ENCODE peak calls at places on chromosome 15, in ten cellular contexts. G, H, P, W, N, S, R, K, U and L are unnamed samples.
A peak's percentile ranks its signal among the peaks of the same experiment; 100 is the strongest.

GRCh38 chr15:48695088-48695834 is 49.8 kb upstream of the FBN1 start:
- DNase-seq in N (no peak), H (peak; percentile 86), W (no peak), S (no peak), U (peak; percentile 78), R (peak; percentile 33), P (no peak), K (peak; percentile 56), G (peak; percentile 85), L (no peak)

GRCh38 chr15:48177383-48177874 is 666 bp downstream of the MYEF2 start:
- DNase-seq in W (peak; percentile 31), K (no peak), R (peak; percentile 18), N (no peak), U (peak; percentile 30), G (no peak), P (no peak), S (no peak), H (peak; percentile 66), L (peak; percentile 16)

GRCh38 chr15:94348084-94348483 is 116.7 kb downstream of the MCTP2 start:
- DNase-seq in P (no peak), G (no peak), U (no peak), K (no peak), W (no peak), H (no peak), R (no peak), N (no peak), S (no peak), L (no peak)

GRCh38 chr15:58441376-58442070 is 9.7 kb downstream of the LIPC start:
- DNase-seq in R (no peak), U (peak; percentile 70), N (no peak), K (peak; percentile 79), W (no peak), G (peak; percentile 54), H (peak; percentile 69), S (peak; percentile 79), P (no peak), L (peak; percentile 92)

GRCh38 chr15:73679964-73680363 is 4.2 kb upstream of the CD276 start:
- DNase-seq in R (no peak), S (peak; percentile 65), K (no peak), H (no peak), G (no peak), W (no peak), P (no peak), N (no peak), U (no peak), L (no peak)

GRCh38 chr15:55774113-55774970 is 31.4 kb upstream of the PRTG start:
- DNase-seq in K (peak; percentile 55), U (peak; percentile 40), P (peak; percentile 70), G (no peak), W (peak; percentile 2), S (no peak), R (no peak), H (peak; percentile 54), N (no peak), L (no peak)

GRCh38 chr15:69289312-69290146 is 9.2 kb upstream of the PAQR5 start:
- DNase-seq in P (peak; percentile 59), G (no peak), K (no peak), R (no peak), W (no peak), S (no peak), U (no peak), N (no peak), H (no peak), L (no peak)

GRCh38 chr15:34725565-34725964 is 29.2 kb downstream of the GJD2 start:
- DNase-seq in H (no peak), N (no peak), S (no peak), R (no peak), U (no peak), K (no peak), W (no peak), P (no peak), G (no peak), L (no peak)

GRCh38 chr15:25790003-25790660 is 73.0 kb downstream of the ATP10A start:
- DNase-seq in R (no peak), G (peak; percentile 74), W (no peak), S (peak; percentile 94), H (peak; percentile 25), P (peak; percentile 70), U (peak; percentile 81), N (peak; percentile 89), K (peak; percentile 71), L (peak; percentile 72)

GRCh38 chr15:42275780-42276395 is 2.7 kb upstream of the TMEM87A start:
- DNase-seq in R (no peak), K (no peak), N (no peak), H (no peak), G (no peak), W (no peak), S (no peak), U (peak; percentile 3), P (no peak), L (no peak)

GRCh38 chr15:58292761-58293175 is 139.0 kb upstream of the LIPC start:
- DNase-seq in S (no peak), W (no peak), U (peak; percentile 10), P (no peak), R (no peak), H (peak; percentile 42), G (no peak), K (no peak), N (no peak), L (no peak)

GRCh38 chr15:31459011-31459748 is 132.5 kb downstream of the KLF13 start:
- DNase-seq in K (peak; percentile 7), H (peak; percentile 69), P (no peak), R (no peak), G (no peak), S (peak; percentile 66), U (no peak), W (no peak), N (no peak), L (no peak)

GRCh38 chr15:82648257-82649103 is 1.3 kb upstream of the CPEB1 start:
- DNase-seq in N (no peak), W (no peak), P (peak; percentile 87), K (no peak), R (no peak), H (no peak), S (no peak), G (no peak), U (peak; percentile 14), L (no peak)

GRCh38 chr15:69843927-69844326 is 253.8 kb downstream of the TLE3 start:
- DNase-seq in N (no peak), K (no peak), P (no peak), S (no peak), W (no peak), G (no peak), R (no peak), U (no peak), H (no peak), L (no peak)

GRCh38 chr15:98217356-98217755 is 256.9 kb downstream of the ARRDC4 start:
- DNase-seq in P (no peak), G (no peak), N (no peak), U (no peak), R (no peak), K (no peak), W (no peak), S (no peak), H (no peak), L (no peak)

GRCh38 chr15:79418693-79419279 is 13.3 kb upstream of the MINAR1 start:
- DNase-seq in N (no peak), S (no peak), G (no peak), H (peak; percentile 49), U (no peak), K (no peak), W (no peak), R (no peak), P (no peak), L (no peak)

GRCh38 chr15:23095796-23096195 is 40.8 kb downstream of the GOLGA6L1 start:
- DNase-seq in R (no peak), H (no peak), P (no peak), N (no peak), G (no peak), W (no peak), K (no peak), S (no peak), U (no peak), L (no peak)
- H3K4me3 ChIP-seq in R (no peak overlapping the region), H (no peak overlapping the region), P (no peak overlapping the region), N (no peak overlapping the region), G (no peak overlapping the region), W (no peak overlapping the region), K (no peak overlapping the region), S (no peak overlapping the region), U (no peak overlapping the region), L (no peak overlapping the region)

GRCh38 chr15:93046721-93047120 is 42.3 kb downstream of the RGMA start:
- DNase-seq in P (no peak), S (no peak), N (no peak), H (no peak), G (no peak), U (no peak), R (no peak), K (no peak), W (no peak), L (no peak)
- H3K4me3 ChIP-seq in P (no peak overlapping the region), S (no peak overlapping the region), N (no peak overlapping the region), H (no peak overlapping the region), G (no peak overlapping the region), U (no peak overlapping the region), R (no peak overlapping the region), K (no peak overlapping the region), W (no peak overlapping the region), L (no peak overlapping the region)

GRCh38 chr15:99324700-99325099 is 73.4 kb downstream of the LRRC28 start:
- DNase-seq in R (no peak), G (no peak), S (no peak), P (no peak), K (no peak), H (no peak), N (no peak), W (no peak), U (no peak), L (no peak)
- H3K4me3 ChIP-seq in R (no peak overlapping the region), G (no peak overlapping the region), S (no peak overlapping the region), P (no peak overlapping the region), K (no peak overlapping the region), H (no peak overlapping the region), N (no peak overlapping the region), W (no peak overlapping the region), U (no peak overlapping the region), L (no peak overlapping the region)

GRCh38 chr15:76252249-76252648 is 59.0 kb downstream of the ETFA start:
- DNase-seq in W (no peak), K (no peak), P (no peak), N (no peak), H (no peak), U (no peak), R (no peak), S (no peak), G (no peak), L (no peak)
- H3K4me3 ChIP-seq in W (no peak overlapping the region), K (no peak overlapping the region), P (no peak overlapping the region), N (no peak overlapping the region), H (no peak overlapping the region), U (no peak overlapping the region), R (no peak overlapping the region), S (no peak overlapping the region), G (no peak overlapping the region), L (no peak overlapping the region)

DNA sequence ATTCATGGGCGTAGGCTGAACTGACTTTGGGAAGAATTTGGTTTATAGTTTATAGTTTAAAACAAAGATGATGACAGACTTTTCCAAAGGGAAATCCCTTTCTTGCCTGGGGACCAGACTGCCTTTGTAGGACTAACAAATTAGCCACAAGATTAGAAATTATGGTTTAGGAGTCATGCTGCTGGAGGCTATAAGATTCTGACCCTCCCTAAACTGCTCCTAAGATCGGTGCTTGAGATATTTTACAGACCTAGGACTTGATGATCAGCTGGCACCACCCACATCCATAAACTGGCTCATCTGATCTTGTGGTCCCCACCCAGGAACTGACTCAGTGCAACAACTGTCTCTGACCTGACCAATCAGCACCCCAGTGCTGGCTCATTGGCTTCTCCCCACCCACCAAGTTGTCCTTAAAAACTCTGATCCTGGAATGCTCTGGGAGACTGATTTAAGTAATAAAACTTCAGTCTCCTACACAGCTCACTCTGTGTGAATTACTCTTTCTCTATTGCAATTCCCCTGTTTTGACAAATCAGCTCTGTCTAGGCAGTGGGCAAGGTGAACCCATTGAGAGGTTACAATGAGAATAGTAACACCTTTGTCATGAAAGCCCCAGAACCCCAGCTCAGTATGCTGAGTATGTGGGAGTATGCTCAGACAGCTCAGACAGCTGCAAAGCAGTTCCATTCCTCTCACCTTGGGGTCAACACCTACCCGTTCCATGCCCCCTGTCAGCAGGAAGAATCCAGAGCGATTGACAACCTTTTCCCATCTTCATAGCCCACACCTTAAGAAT is 51.6 kb upstream of the C15orf39 start:
- DNase-seq in K (peak; percentile 95), S (peak; percentile 85), U (peak; percentile 42), N (no peak), W (no peak), G (peak; percentile 95), H (peak; percentile 62), P (no peak), R (no peak), L (peak; percentile 63)
- H3K4me3 ChIP-seq in K (no peak overlapping the region), S (no peak overlapping the region), U (no peak overlapping the region), N (no peak overlapping the region), W (no peak overlapping the region), G (no peak overlapping the region), H (no peak overlapping the region), P (no peak overlapping the region), R (no peak overlapping the region), L (no peak overlapping the region)